ENCODE peak calls at places on chromosome 4, in four cellular contexts. U is WTC11, Y is lower leg skin, E is suprapubic skin. A is an unnamed sample.

GRCh38 chr4:69716654-69717053 is 43.8 kb downstream of the SULT1B1 start:
- DNase-seq in U (no peak), Y (no peak), E (no peak), A (no peak)

GRCh38 chr4:153409412-153409811 is 56.7 kb upstream of the TMEM131L start:
- DNase-seq in U (no peak), Y (no peak), E (no peak), A (no peak)

GRCh38 chr4:112591593-112591992 is 45.1 kb downstream of the ZGRF1 start:
- DNase-seq in U (no peak), Y (no peak), E (no peak), A (no peak)

GRCh38 chr4:41990029-41990382 is 324 bp upstream of the SLC30A9 start:
- DNase-seq in U (no peak), Y (no peak), E (no peak), A (no peak)

GRCh38 chr4:87851332-87851731 is 18.6 kb downstream of the MEPE start:
- DNase-seq in U (no peak), Y (no peak), E (no peak), A (no peak)

GRCh38 chr4:3414421-3415279 is 27.1 kb upstream of the HGFAC start:
- DNase-seq in U (no peak), Y (no peak), E (peak), A (peak)

GRCh38 chr4:139184129-139184528 is 7.1 kb upstream of the ELF2 start:
- DNase-seq in U (no peak), Y (no peak), E (no peak), A (no peak)

GRCh38 chr4:150818661-150819060 is 196.4 kb downstream of the LRBA start:
- DNase-seq in U (no peak), Y (no peak), E (no peak), A (no peak)

GRCh38 chr4:11132478-11132877 is 296.2 kb downstream of the HS3ST1 start:
- DNase-seq in U (no peak), Y (no peak), E (no peak), A (no peak)

GRCh38 chr4:84920591-84920990 is 45.9 kb downstream of the WDFY3 start:
- DNase-seq in U (no peak), Y (no peak), E (no peak), A (no peak)

GRCh38 chr4:168593399-168593798 is 96.5 kb downstream of the PALLD start:
- DNase-seq in U (no peak), Y (no peak), E (no peak), A (no peak)

GRCh38 chr4:186622788-186623464 is 67.6 kb upstream of the MTNR1A start:
- DNase-seq in U (no peak), Y (no peak), E (no peak), A (no peak)

GRCh38 chr4:98827661-98828060 is 101.3 kb downstream of the EIF4E start:
- DNase-seq in U (no peak), Y (no peak), E (no peak), A (no peak)

GRCh38 chr4:113556382-113557134 is 205.0 kb downstream of the CAMK2D start:
- DNase-seq in U (no peak), Y (no peak), E (no peak), A (no peak)

GRCh38 chr4:139988863-139989765 is 164.9 kb downstream of the MAML3 start:
- DNase-seq in U (no peak), Y (peak), E (no peak), A (no peak)

GRCh38 chr4:184371390-184371787 is 103.0 kb downstream of the IRF2 start:
- DNase-seq in U (no peak), Y (no peak), E (peak), A (no peak)

GRCh38 chr4:59024257-59024656 is 1914.1 kb upstream of the IGFBP7 start:
- DNase-seq in U (no peak), Y (no peak), E (no peak), A (no peak)

GRCh38 chr4:144954224-144954623 is 143.8 kb downstream of the ANAPC10 start:
- DNase-seq in U (no peak), Y (no peak), E (no peak), A (no peak)

GRCh38 chr4:41103657-41104056 is 110.7 kb downstream of the APBB2 start:
- DNase-seq in U (no peak), Y (no peak), E (no peak), A (no peak)

GRCh38 chr4:88138561-88138960 is 19.9 kb downstream of the ABCG2 start:
- DNase-seq in U (no peak), Y (no peak), E (no peak), A (no peak)

GRCh38 chr4:94559351-94559806 is 107.6 kb downstream of the PDLIM5 start:
- DNase-seq in U (no peak), Y (no peak), E (no peak), A (no peak)

GRCh38 chr4:148283665-148284064 is 158.5 kb downstream of the NR3C2 start:
- DNase-seq in U (no peak), Y (no peak), E (no peak), A (no peak)

GRCh38 chr4:37568494-37568893 is 117.7 kb downstream of the RELL1 start:
- DNase-seq in U (no peak), Y (no peak), E (no peak), A (no peak)

GRCh38 chr4:55175779-55176231 is 50.4 kb upstream of the KDR start:
- DNase-seq in U (no peak), Y (no peak), E (no peak), A (no peak)

GRCh38 chr4:123244233-123244632 is 152.4 kb upstream of the SPRY1 start:
- DNase-seq in U (no peak), Y (peak), E (no peak), A (no peak)

GRCh38 chr4:87574996-87575395 is 33.3 kb upstream of the DSPP start:
- DNase-seq in U (no peak), Y (no peak), E (no peak), A (no peak)

GRCh38 chr4:184306949-184307348 is 89.3 kb upstream of the ENPP6 start:
- DNase-seq in U (no peak), Y (no peak), E (no peak), A (no peak)

GRCh38 chr4:7295201-7295916 is 103.0 kb downstream of the SORCS2 start:
- DNase-seq in U (no peak), Y (no peak), E (no peak), A (peak)

GRCh38 chr4:158371158-158371557 is 150.5 kb upstream of the RXFP1 start:
- DNase-seq in U (no peak), Y (no peak), E (no peak), A (no peak)

GRCh38 chr4:81449018-81449417 is 22.7 kb downstream of the RASGEF1B start:
- DNase-seq in U (no peak), Y (no peak), E (no peak), A (no peak)

GRCh38 chr4:1684756-1685603 is 867 bp upstream of the FAM53A start:
- DNase-seq in U (no peak), Y (no peak), E (no peak), A (peak)

GRCh38 chr4:86706923-86707597 is 112.9 kb downstream of the PTPN13 start:
- DNase-seq in U (no peak), Y (peak), E (no peak), A (no peak)

GRCh38 chr4:177047851-177048174 is 255.1 kb upstream of the VEGFC start:
- DNase-seq in U (no peak), Y (no peak), E (no peak), A (no peak)

GRCh38 chr4:40414673-40415072 is 79.5 kb downstream of the CHRNA9 start:
- DNase-seq in U (no peak), Y (no peak), E (no peak), A (no peak)

GRCh38 chr4:101174679-101175078 is 172.6 kb downstream of the PPP3CA start:
- DNase-seq in U (no peak), Y (no peak), E (no peak), A (no peak)

GRCh38 chr4:47716017-47716416 is 121.8 kb downstream of the CORIN start:
- DNase-seq in U (no peak), Y (no peak), E (no peak), A (no peak)
- TF ChIP-seq CTCF in U (no peak), Y (no peak), E (no peak), A (no peak)

GRCh38 chr4:124943938-124944337 is 231.4 kb upstream of the ANKRD50 start:
- DNase-seq in U (no peak), Y (no peak), E (no peak), A (no peak)
- TF ChIP-seq CTCF in U (peak), Y (no peak), E (no peak), A (no peak)

GRCh38 chr4:28421221-28421620 is 1560.6 kb downstream of the STIM2 start:
- DNase-seq in U (no peak), Y (no peak), E (no peak), A (no peak)
- TF ChIP-seq CTCF in U (no peak), Y (no peak), E (no peak), A (no peak)

DNA sequence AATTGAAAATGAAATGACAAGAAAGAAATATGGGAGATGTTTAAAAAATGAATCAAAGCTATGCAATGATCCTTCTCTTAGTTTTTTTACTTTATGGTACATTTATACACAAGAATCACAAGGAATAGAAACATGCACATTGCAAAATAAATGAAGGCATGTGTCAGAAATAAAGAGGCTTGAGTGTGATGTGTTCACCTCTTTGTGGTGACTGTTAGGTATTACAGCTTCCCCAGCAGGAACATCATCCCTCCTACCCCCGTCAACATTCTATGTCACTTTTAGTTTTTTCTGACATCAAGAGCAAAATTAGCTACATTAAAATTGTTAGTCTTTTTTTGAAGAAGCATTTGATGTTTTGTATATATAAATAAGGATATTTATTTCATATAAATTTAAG is 214.8 kb downstream of the SLC4A4 start:
- DNase-seq in U (no peak), Y (no peak), E (no peak), A (no peak)
- TF ChIP-seq CTCF in U (peak), Y (no peak), E (peak), A (peak)

GRCh38 chr4:15117270-15117946 is 115.1 kb downstream of the CPEB2 start:
- DNase-seq in U (no peak), Y (no peak), E (no peak), A (no peak)
- TF ChIP-seq CTCF in U (no peak), Y (no peak), E (no peak), A (no peak)

GRCh38 chr4:51865717-51866116 is 22.8 kb downstream of the DCUN1D4 start:
- DNase-seq in U (no peak), Y (no peak), E (no peak), A (no peak)
- TF ChIP-seq CTCF in U (no peak), Y (no peak), E (no peak), A (no peak)

GRCh38 chr4:64271601-64272081 is 137.6 kb downstream of the TECRL start:
- DNase-seq in U (peak), Y (no peak), E (no peak), A (no peak)
- TF ChIP-seq CTCF in U (no peak), Y (no peak), E (no peak), A (no peak)